ENCODE peak calls at places on chromosomes 3 and 15, in ten cellular contexts. T is left ventricle myocardium inferior, M is astrocyte of the spinal cord, W is HepG2, A is BJ, I is dorsolateral prefrontal cortex, S is tibial artery, F is GM23338, B is right lobe of liver, O is fibroblast of lung. V is an unnamed sample.

GRCh38 chr3:156304406-156304805 is 184.0 kb downstream of the KCNAB1 start:
- DNase-seq in T (no peak), M (peak), W (no peak), A (peak), I (no peak), S (no peak), F (no peak), B (no peak), O (peak), V (peak)

GRCh38 chr15:44706946-44707636 is 4.0 kb downstream of the PATL2 start:
- DNase-seq in T (no peak), M (no peak), W (no peak), A (no peak), I (no peak), S (no peak), F (no peak), B (no peak), O (no peak), V (no peak)

GRCh38 chr3:69748503-69748902 is 9.2 kb downstream of the MITF start:
- DNase-seq in T (no peak), M (no peak), W (no peak), A (no peak), I (no peak), S (no peak), F (no peak), B (no peak), O (no peak), V (no peak)

GRCh38 chr15:70065006-70065722 is 32.6 kb downstream of the TLE3 start:
- DNase-seq in T (no peak), M (no peak), W (no peak), A (no peak), I (no peak), S (no peak), F (no peak), B (peak), O (no peak), V (no peak)

GRCh38 chr15:69818529-69818928 is 279.2 kb downstream of the TLE3 start:
- DNase-seq in T (no peak), M (no peak), W (no peak), A (no peak), I (no peak), S (peak), F (no peak), B (no peak), O (no peak), V (no peak)

GRCh38 chr3:106339551-106339950 is 470.7 kb upstream of the CBLB start:
- DNase-seq in T (no peak), M (no peak), W (no peak), A (no peak), I (no peak), S (no peak), F (no peak), B (no peak), O (peak), V (no peak)

GRCh38 chr3:11581237-11582122 is 62.2 kb downstream of the VGLL4 start:
- DNase-seq in T (no peak), M (no peak), W (no peak), A (no peak), I (no peak), S (no peak), F (no peak), B (no peak), O (peak), V (no peak)

GRCh38 chr3:114290911-114291901 is 2.6 kb upstream of the TIGIT start:
- DNase-seq in T (peak), M (peak), W (peak), A (no peak), I (peak), S (peak), F (peak), B (peak), O (peak), V (peak)

GRCh38 chr3:105853801-105854432 is 14.9 kb downstream of the CBLB start:
- DNase-seq in T (no peak), M (no peak), W (no peak), A (no peak), I (no peak), S (no peak), F (no peak), B (peak), O (no peak), V (no peak)

GRCh38 chr3:109927161-109927560 is 589.8 kb upstream of the DPPA4 start:
- DNase-seq in T (no peak), M (peak), W (peak), A (peak), I (no peak), S (no peak), F (no peak), B (no peak), O (peak), V (peak)

GRCh38 chr3:185555101-185555501 is 2.7 kb upstream of the LIPH start:
- DNase-seq in T (no peak), M (no peak), W (no peak), A (no peak), I (no peak), S (no peak), F (no peak), B (no peak), O (peak), V (peak)

GRCh38 chr3:170442945-170443344 is 24.3 kb downstream of the CLDN11 start:
- DNase-seq in T (no peak), M (no peak), W (no peak), A (no peak), I (no peak), S (no peak), F (no peak), B (no peak), O (no peak), V (no peak)

GRCh38 chr15:39154136-39154770 is 426.6 kb upstream of the THBS1 start:
- DNase-seq in T (no peak), M (no peak), W (peak), A (no peak), I (no peak), S (no peak), F (peak), B (no peak), O (no peak), V (no peak)

GRCh38 chr3:23762214-23763039 is 43.3 kb upstream of the UBE2E1 start:
- DNase-seq in T (no peak), M (no peak), W (no peak), A (no peak), I (no peak), S (no peak), F (no peak), B (no peak), O (peak), V (no peak)

GRCh38 chr3:138072816-138073215 is 42.6 kb downstream of the DZIP1L start:
- DNase-seq in T (no peak), M (no peak), W (no peak), A (no peak), I (no peak), S (no peak), F (peak), B (no peak), O (no peak), V (peak)

GRCh38 chr3:29694331-29694730 is 413.5 kb downstream of the RBMS3 start:
- DNase-seq in T (no peak), M (no peak), W (no peak), A (peak), I (no peak), S (no peak), F (no peak), B (no peak), O (peak), V (no peak)

GRCh38 chr3:9327578-9327977 is 35.3 kb upstream of the THUMPD3 start:
- DNase-seq in T (no peak), M (no peak), W (no peak), A (no peak), I (no peak), S (no peak), F (no peak), B (no peak), O (no peak), V (no peak)

GRCh38 chr3:16338124-16338523 is 73.1 kb downstream of the OXNAD1 start:
- DNase-seq in T (no peak), M (no peak), W (no peak), A (no peak), I (no peak), S (no peak), F (no peak), B (no peak), O (no peak), V (no peak)

GRCh38 chr15:38702178-38702912 is 137.7 kb upstream of the RASGRP1 start:
- DNase-seq in T (no peak), M (no peak), W (peak), A (no peak), I (peak), S (no peak), F (peak), B (peak), O (no peak), V (no peak)

GRCh38 chr3:70053293-70053692 is 53.8 kb downstream of the SAMMSON start:
- DNase-seq in T (no peak), M (no peak), W (no peak), A (no peak), I (no peak), S (no peak), F (no peak), B (no peak), O (peak), V (peak)

GRCh38 chr3:115272036-115272824 is 125.1 kb upstream of the ZBTB20 start:
- DNase-seq in T (no peak), M (peak), W (no peak), A (peak), I (no peak), S (no peak), F (peak), B (no peak), O (peak), V (peak)

GRCh38 chr3:47324278-47324865 is 41.6 kb downstream of the KLHL18 start:
- DNase-seq in T (no peak), M (peak), W (peak), A (peak), I (peak), S (peak), F (peak), B (no peak), O (peak), V (peak)

GRCh38 chr3:138186803-138187295 is 252 bp upstream of the ARMC8 start:
- DNase-seq in T (peak), M (no peak), W (no peak), A (peak), I (peak), S (peak), F (peak), B (peak), O (peak), V (peak)

GRCh38 chr3:88188436-88188835 is 38.7 kb downstream of the C3orf38 start:
- DNase-seq in T (peak), M (no peak), W (peak), A (no peak), I (no peak), S (no peak), F (no peak), B (no peak), O (peak), V (peak)

GRCh38 chr3:133917144-133917543 is 21.5 kb upstream of the RAB6B start:
- DNase-seq in T (no peak), M (no peak), W (no peak), A (no peak), I (no peak), S (no peak), F (no peak), B (no peak), O (no peak), V (no peak)

GRCh38 chr15:80710635-80711553 is 15.8 kb downstream of the ABHD17C start:
- DNase-seq in T (no peak), M (peak), W (no peak), A (no peak), I (no peak), S (no peak), F (no peak), B (no peak), O (peak), V (peak)

GRCh38 chr3:118945834-118946233 is 88.8 kb downstream of the IGSF11 start:
- DNase-seq in T (no peak), M (no peak), W (no peak), A (no peak), I (no peak), S (no peak), F (no peak), B (no peak), O (no peak), V (no peak)

GRCh38 chr15:88664151-88664778 is 25.4 kb downstream of the ISG20 start:
- DNase-seq in T (no peak), M (no peak), W (no peak), A (no peak), I (peak), S (no peak), F (peak), B (no peak), O (no peak), V (no peak)

GRCh38 chr3:133506215-133506901 is 67.1 kb upstream of the CDV3 start:
- DNase-seq in T (no peak), M (no peak), W (no peak), A (no peak), I (no peak), S (no peak), F (no peak), B (peak), O (no peak), V (no peak)

GRCh38 chr3:150635076-150635475 is 32.0 kb downstream of the SELENOT start:
- DNase-seq in T (no peak), M (no peak), W (no peak), A (no peak), I (no peak), S (no peak), F (no peak), B (no peak), O (no peak), V (no peak)

GRCh38 chr15:81449836-81450474 is 75.9 kb upstream of the TMC3 start:
- DNase-seq in T (no peak), M (no peak), W (peak), A (no peak), I (no peak), S (no peak), F (no peak), B (no peak), O (no peak), V (no peak)

GRCh38 chr15:96336045-96336642 is 5.6 kb downstream of the NR2F2 start:
- DNase-seq in T (no peak), M (peak), W (no peak), A (no peak), I (no peak), S (no peak), F (peak), B (no peak), O (peak), V (peak)

GRCh38 chr3:171407746-171408145 is 52.5 kb downstream of the TNIK start:
- DNase-seq in T (no peak), M (peak), W (no peak), A (no peak), I (no peak), S (no peak), F (no peak), B (no peak), O (peak), V (peak)

GRCh38 chr3:113698891-113699465 is 2.5 kb upstream of the USF3 start:
- DNase-seq in T (no peak), M (no peak), W (no peak), A (no peak), I (peak), S (no peak), F (peak), B (no peak), O (peak), V (no peak)

GRCh38 chr15:70283511-70283910 is 185.8 kb upstream of the TLE3 start:
- DNase-seq in T (no peak), M (no peak), W (no peak), A (no peak), I (no peak), S (no peak), F (no peak), B (no peak), O (no peak), V (no peak)

GRCh38 chr3:130488288-130488687 is 28.7 kb upstream of the COL6A6 start:
- DNase-seq in T (no peak), M (no peak), W (no peak), A (no peak), I (no peak), S (no peak), F (no peak), B (no peak), O (no peak), V (no peak)

GRCh38 chr15:74121040-74121439 is 9.3 kb upstream of the ISLR2 start:
- DNase-seq in T (no peak), M (no peak), W (no peak), A (no peak), I (no peak), S (no peak), F (no peak), B (no peak), O (no peak), V (no peak)

DNA sequence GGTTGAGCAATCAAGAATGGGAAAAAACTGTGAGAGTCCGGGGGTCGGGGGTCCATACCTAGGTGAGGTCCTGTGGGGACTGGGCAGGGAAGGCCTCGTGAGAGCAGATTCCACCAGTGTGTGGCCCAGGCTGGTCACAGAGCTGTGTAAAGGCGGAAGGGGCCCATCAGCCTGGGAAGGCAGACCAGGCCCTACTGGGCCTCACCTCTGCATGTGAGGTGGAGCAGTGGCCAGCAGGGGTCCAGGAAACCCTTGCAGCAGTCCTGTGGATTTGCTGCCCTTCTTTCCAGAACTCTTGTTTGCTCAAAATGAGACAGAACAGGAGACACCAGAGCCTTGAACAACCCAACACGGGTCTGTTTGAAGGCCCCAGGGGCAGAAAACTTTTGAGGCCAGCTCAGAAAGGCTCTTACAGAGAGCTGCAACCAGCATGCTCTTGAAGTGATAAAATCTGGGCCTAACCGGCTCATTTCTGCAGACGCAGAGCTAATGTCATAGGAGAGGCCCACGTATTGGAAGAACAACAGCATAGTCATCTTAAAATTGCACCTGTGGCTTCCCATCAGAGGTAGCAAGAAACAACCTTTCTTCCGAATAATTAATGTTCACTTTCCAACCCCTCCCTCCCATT is 30.3 kb upstream of the HHATL start:
- DNase-seq in T (no peak), M (no peak), W (peak), A (no peak), I (no peak), S (no peak), F (peak), B (no peak), O (no peak), V (no peak)
- TF ChIP-seq CTCF in T (no peak), M (peak), W (peak), A (peak), I (peak), S (no peak), F (no peak), B (no peak), O (no peak), V (peak)

DNA sequence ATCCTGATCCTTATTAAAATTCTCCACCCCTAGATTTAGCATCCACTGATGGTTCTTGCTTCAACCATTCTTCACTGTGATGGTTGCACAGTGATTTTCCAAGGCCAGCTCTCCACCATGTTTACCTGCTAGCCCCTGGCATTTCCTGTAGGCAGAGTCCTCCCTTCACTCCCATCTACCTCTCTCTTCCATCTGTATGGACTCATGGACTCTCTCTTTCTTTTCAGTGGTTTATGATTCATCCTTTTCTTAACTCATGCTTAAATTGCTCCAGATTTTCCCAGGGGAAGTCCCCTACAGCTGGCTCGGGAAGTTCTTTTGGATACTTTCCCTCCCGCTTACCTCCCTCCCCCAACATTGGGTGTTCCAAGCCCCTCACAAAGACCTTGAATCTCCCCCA is 18.7 kb downstream of the TGM4 start:
- DNase-seq in T (no peak), M (peak), W (no peak), A (no peak), I (no peak), S (no peak), F (no peak), B (no peak), O (peak), V (no peak)
- H3K4me3 ChIP-seq in T (no peak), M (no peak), W (no peak), A (no peak), I (no peak), S (no peak), F (no peak), B (no peak), O (no peak), V (no peak)

DNA sequence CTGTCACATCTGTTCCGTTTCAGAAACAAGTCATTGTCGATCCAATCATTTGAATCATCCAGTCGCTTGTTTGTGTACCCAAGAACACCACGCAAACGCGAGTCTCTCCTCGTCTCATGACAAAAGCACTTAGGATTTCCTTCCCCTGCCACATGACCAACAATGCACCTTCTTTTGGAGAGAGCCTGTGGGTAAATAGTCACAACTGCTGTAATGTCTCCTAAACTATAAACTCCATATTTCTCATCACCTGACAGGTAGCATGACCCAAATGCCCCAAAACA is 80.1 kb downstream of the FMN1 start:
- DNase-seq in T (no peak), M (no peak), W (no peak), A (no peak), I (no peak), S (no peak), F (no peak), B (no peak), O (peak), V (peak)
- TF ChIP-seq CTCF in T (no peak), M (no peak), W (no peak), A (no peak), I (no peak), S (no peak), F (no peak), B (no peak), O (no peak), V (no peak)

DNA sequence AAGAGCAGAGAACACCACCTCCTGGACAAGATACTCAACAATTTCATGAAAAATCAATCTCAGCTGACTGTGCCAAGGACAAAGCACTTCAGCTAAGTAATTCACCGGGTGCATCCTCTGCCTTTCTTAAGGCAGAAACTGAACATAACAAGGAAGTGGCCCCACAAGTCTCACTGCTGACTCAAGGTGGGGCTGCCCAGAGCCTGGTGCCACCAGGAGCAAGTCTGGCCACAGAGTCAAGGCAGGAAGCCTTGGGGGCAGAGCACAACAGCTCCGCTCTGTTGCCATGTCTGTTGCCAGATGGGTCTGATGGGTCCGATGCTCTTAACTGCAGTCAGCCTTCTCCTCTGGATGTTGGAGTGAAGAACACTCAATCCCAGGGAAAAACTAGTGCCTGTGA is 200.5 kb downstream of the AKAP13 start:
- DNase-seq in T (no peak), M (no peak), W (no peak), A (no peak), I (no peak), S (peak), F (no peak), B (no peak), O (no peak), V (no peak)
- H3K4me3 ChIP-seq in T (peak), M (no peak), W (no peak), A (no peak), I (no peak), S (peak), F (no peak), B (peak), O (no peak), V (no peak)

GRCh38 chr15:41558400-41559238 is at the start of gene TYRO3:
- DNase-seq in T (peak), M (peak), W (no peak), A (no peak), I (peak), S (peak), F (peak), B (no peak), O (peak), V (peak)
- TF ChIP-seq CTCF in T (no peak), M (no peak), W (peak), A (no peak), I (no peak), S (no peak), F (no peak), B (no peak), O (peak), V (no peak)

V was measured in brain microvascular endothelial cell.